ENCODE peak calls at places on chromosomes 1 and 21, in eight cellular contexts. C is fibroblast of lung; F is brain microvascular endothelial cell; V is activated CD4-positive, alpha-beta memory T cell treated with anti-CD3 and anti-CD28 coated beads for 36 hours; J is COR-L47; W is ovary; N is neuronal stem cell; R is fibroblast of pulmonary artery. I is an unnamed sample.

GRCh38 chr1:226942392-226942791 is 2.3 kb downstream of the COQ8A start:
- DNase-seq in F (no peak), N (no peak), J (no peak), V (no peak), C (no peak), W (no peak), R (no peak), I (peak)

GRCh38 chr21:16243396-16243795 is 513.6 kb downstream of the USP25 start:
- DNase-seq in V (no peak), J (no peak), N (no peak), W (no peak), C (no peak), F (no peak), R (no peak), I (no peak)

GRCh38 chr21:42775891-42776290 is 103.4 kb downstream of the WDR4 start:
- DNase-seq in R (no peak), N (no peak), J (no peak), W (no peak), F (no peak), C (no peak), V (no peak), I (no peak)

GRCh38 chr1:29934255-29934654 is 697.9 kb downstream of the PTPRU start:
- DNase-seq in J (no peak), C (no peak), R (no peak), V (no peak), W (no peak), N (no peak), F (no peak), I (no peak)

GRCh38 chr1:59952065-59952464 is 25.5 kb upstream of the CYP2J2 start:
- DNase-seq in J (no peak), W (no peak), N (no peak), C (peak), R (no peak), V (no peak), F (peak), I (peak)

GRCh38 chr1:91997607-91998195 is 32.1 kb upstream of the EPHX4 start:
- DNase-seq in N (peak), R (peak), W (no peak), J (peak), C (peak), V (peak), F (peak), I (peak)

GRCh38 chr1:59477286-59477685 is 180.4 kb downstream of the FGGY start:
- DNase-seq in R (no peak), J (no peak), C (peak), N (no peak), V (peak), F (peak), W (no peak), I (peak)

GRCh38 chr1:196608401-196609113 is at the start of gene KCNT2:
- DNase-seq in R (peak), V (peak), C (peak), J (peak), N (peak), W (peak), F (peak), I (peak)

GRCh38 chr1:78651247-78651646 is 1.6 kb downstream of the IFI44 start:
- DNase-seq in V (peak), W (no peak), C (peak), R (peak), N (no peak), J (no peak), F (peak), I (peak)

GRCh38 chr1:31736675-31737074 is 27.5 kb downstream of the ADGRB2 start:
- DNase-seq in R (no peak), J (peak), F (no peak), C (no peak), N (no peak), W (no peak), V (peak), I (no peak)

GRCh38 chr21:46183910-46184624 is at the start of gene SPATC1L:
- DNase-seq in J (no peak), V (peak), R (peak), F (peak), C (peak), W (peak), N (peak), I (peak)

GRCh38 chr1:87000460-87000859 is 86.0 kb downstream of the HS2ST1 start:
- DNase-seq in C (no peak), N (no peak), V (no peak), F (no peak), W (no peak), J (no peak), R (no peak), I (no peak)

GRCh38 chr1:238642231-238642630 is 744.1 kb upstream of the CHRM3 start:
- DNase-seq in N (no peak), R (peak), W (no peak), J (no peak), F (peak), C (peak), V (no peak), I (peak)

I was measured in fibroblast of mammary gland.